ENCODE peak calls at places on chromosomes 5 and 9, in six cellular contexts. P is activated naive CD8-positive, alpha-beta T cell treated with anti-CD3 and anti-CD28 coated beads, Interleukin-2, amount 50 U/mL, for 24 hours; F is testis; M is breast epithelium; R is astrocyte of the spinal cord; H is GM12891. S is an unnamed sample.

GRCh38 chr5:65927497-65928340 is 1.3 kb downstream of the ERBIN start:
- DNase-seq in H (peak), M (no peak), P (peak), F (peak), R (peak), S (peak)

GRCh38 chr5:39772307-39772706 is 347.5 kb upstream of the DAB2 start:
- DNase-seq in P (no peak), M (no peak), H (no peak), R (no peak), F (no peak), S (no peak)

GRCh38 chr5:137015540-137016116 is 483.5 kb downstream of the SPOCK1 start:
- DNase-seq in P (no peak), M (no peak), F (no peak), H (no peak), R (no peak), S (peak)

GRCh38 chr5:58148366-58148765 is 311.5 kb downstream of the PLK2 start:
- DNase-seq in M (no peak), F (no peak), H (no peak), R (no peak), P (no peak), S (no peak)

GRCh38 chr9:137269231-137269772 is 8.2 kb upstream of the TOR4A start:
- DNase-seq in P (no peak), M (no peak), F (no peak), R (no peak), H (no peak), S (no peak)

GRCh38 chr5:178770621-178771020 is 40.2 kb upstream of the ZNF354A start:
- DNase-seq in M (peak), P (no peak), F (no peak), H (no peak), R (no peak), S (no peak)

GRCh38 chr9:77014597-77015263 is 4.7 kb upstream of the FOXB2 start:
- DNase-seq in R (no peak), P (no peak), M (no peak), F (no peak), H (no peak), S (no peak)

GRCh38 chr9:33113799-33114547 is 37.5 kb upstream of the SMU1 start:
- DNase-seq in R (no peak), F (peak), M (no peak), H (no peak), P (no peak), S (no peak)

GRCh38 chr9:117354252-117354847 is 60.5 kb downstream of the ASTN2 start:
- DNase-seq in M (no peak), R (no peak), H (no peak), F (no peak), P (no peak), S (peak)

GRCh38 chr5:69341520-69342161 is 9.0 kb upstream of the CCDC125 start:
- DNase-seq in M (no peak), R (no peak), H (no peak), F (no peak), P (no peak), S (no peak)

GRCh38 chr9:130498918-130499698 is 54.3 kb downstream of the ASS1 start:
- DNase-seq in F (no peak), P (no peak), H (no peak), R (no peak), M (no peak), S (no peak)

GRCh38 chr9:33740075-33740474 is 55.3 kb upstream of the PRSS3 start:
- DNase-seq in H (no peak), P (no peak), F (no peak), M (no peak), R (no peak), S (no peak)

GRCh38 chr9:134321957-134322741 is 4.1 kb upstream of the RXRA start:
- DNase-seq in F (no peak), R (no peak), M (no peak), H (no peak), P (no peak), S (no peak)

GRCh38 chr9:115118471-115119156 is 657 bp upstream of the TNC start:
- DNase-seq in R (peak), M (peak), P (no peak), H (no peak), F (peak), S (no peak)

GRCh38 chr5:145775893-145776444 is 59.2 kb downstream of the PRELID2 start:
- DNase-seq in M (no peak), H (no peak), F (no peak), P (no peak), R (peak), S (no peak)

GRCh38 chr5:149345892-149346222 is 558 bp downstream of the GRPEL2 start:
- DNase-seq in F (no peak), H (no peak), P (peak), M (no peak), R (peak), S (peak)

GRCh38 chr5:166883016-166883415 is 1408.4 kb upstream of the WWC1 start:
- DNase-seq in M (no peak), F (no peak), R (peak), H (no peak), P (no peak), S (no peak)

GRCh38 chr9:6955251-6955921 is 197.6 kb downstream of the KDM4C start:
- DNase-seq in P (no peak), M (no peak), H (no peak), R (peak), F (no peak), S (peak)

GRCh38 chr5:53397845-53398244 is 82.6 kb upstream of the FST start:
- DNase-seq in H (no peak), F (no peak), P (no peak), R (peak), M (no peak), S (no peak)

GRCh38 chr5:146828385-146828784 is 50.2 kb downstream of the PPP2R2B start:
- DNase-seq in M (no peak), H (no peak), R (peak), P (no peak), F (no peak), S (peak)

GRCh38 chr5:150488519-150489357 is 19.2 kb upstream of the NDST1 start:
- DNase-seq in F (peak), R (peak), P (no peak), M (no peak), H (no peak), S (no peak)

GRCh38 chr5:73487815-73488214 is 10.4 kb upstream of the BTF3 start:
- DNase-seq in P (no peak), F (no peak), H (no peak), M (no peak), R (no peak), S (no peak)

GRCh38 chr5:80646926-80647325 is 7.5 kb upstream of the MSH3 start:
- DNase-seq in H (no peak), R (no peak), F (no peak), P (no peak), M (no peak), S (no peak)

GRCh38 chr9:81522721-81523551 is 166.4 kb downstream of the TLE1 start:
- DNase-seq in F (no peak), H (no peak), P (no peak), R (peak), M (no peak), S (peak)

GRCh38 chr5:133147815-133148634 is 96.2 kb downstream of the HSPA4 start:
- DNase-seq in F (no peak), H (no peak), M (no peak), R (peak), P (no peak), S (no peak)

GRCh38 chr9:76180541-76180940 is 213.7 kb downstream of the RFK start:
- DNase-seq in F (no peak), P (no peak), H (no peak), R (peak), M (no peak), S (no peak)

GRCh38 chr9:121837113-121838010 is 185.9 kb downstream of the DAB2IP start:
- DNase-seq in H (no peak), F (peak), M (peak), P (no peak), R (peak), S (peak)

GRCh38 chr5:108924457-108924961 is 176.8 kb downstream of the FER start:
- DNase-seq in F (no peak), R (no peak), H (no peak), P (no peak), M (no peak), S (no peak)

GRCh38 chr9:109914280-109915027 is 134.5 kb downstream of the PALM2AKAP2 start:
- DNase-seq in P (no peak), R (peak), H (no peak), M (no peak), F (no peak), S (no peak)

GRCh38 chr5:167702014-167702413 is 589.4 kb upstream of the WWC1 start:
- DNase-seq in P (no peak), M (no peak), F (no peak), H (no peak), R (no peak), S (no peak)

S was measured in cerebellar cortex.